ENCODE peak calls at places on chromosomes 13 and 19, in four cellular contexts. Z, S, M and P are unnamed samples.

GRCh38 chr13:39379667-39380655 is 223.0 kb downstream of the LHFPL6 start:
- DNase-seq in Z (no peak), S (no peak), M (no peak), P (no peak)

GRCh38 chr19:35913589-35913988 is 5.5 kb upstream of the TYROBP start:
- DNase-seq in Z (no peak), S (no peak), M (no peak), P (no peak)

GRCh38 chr13:85990397-85990796 is 191.2 kb upstream of the SLITRK6 start:
- DNase-seq in S (no peak), M (no peak), Z (no peak), P (no peak)

GRCh38 chr13:24746618-24747247 is 17.2 kb upstream of the RNF17 start:
- DNase-seq in Z (no peak), M (no peak), S (peak; percentile 38), P (no peak)

GRCh38 chr19:46372901-46373572 is 26.1 kb downstream of the PPP5C start:
- DNase-seq in Z (no peak), S (peak; percentile 45), M (no peak), P (no peak)

GRCh38 chr13:20461860-20462532 is 63.7 kb downstream of the CRYL1 start:
- DNase-seq in Z (peak; percentile 23), M (no peak), S (peak; percentile 48), P (no peak)

GRCh38 chr13:109698779-109699178 is 87.6 kb downstream of the IRS2 start:
- DNase-seq in M (no peak), S (peak; percentile 70), Z (no peak), P (no peak)

GRCh38 chr19:50794778-50795664 is 4.8 kb downstream of the ACP4 start:
- DNase-seq in Z (no peak), S (no peak), M (no peak), P (no peak)

GRCh38 chr13:37360556-37360955 is 238.0 kb downstream of the POSTN start:
- DNase-seq in M (no peak), Z (no peak), S (peak; percentile 58), P (no peak)

GRCh38 chr13:84296386-84296785 is 414.1 kb upstream of the SLITRK1 start:
- DNase-seq in Z (no peak), S (no peak), M (no peak), P (no peak)

GRCh38 chr19:339262-339887 is 5.2 kb downstream of the MIER2 start:
- DNase-seq in Z (no peak), M (no peak), S (no peak), P (no peak)

GRCh38 chr19:4908311-4908710 is 990 bp upstream of the UHRF1 start:
- DNase-seq in M (no peak), Z (no peak), S (no peak), P (no peak)

GRCh38 chr13:73060251-73061160 is 1.7 kb downstream of the KLF5 start:
- DNase-seq in Z (no peak), S (peak; percentile 75), M (peak; percentile 35), P (no peak)

GRCh38 chr13:85985791-85986190 is 186.6 kb upstream of the SLITRK6 start:
- DNase-seq in M (no peak), S (peak; percentile 10), Z (no peak), P (no peak)

GRCh38 chr13:36344173-36344572 is 2.0 kb downstream of the SPART start:
- DNase-seq in M (no peak), Z (no peak), S (peak; percentile 91), P (no peak)

GRCh38 chr13:79662882-79663281 is 181.9 kb downstream of the NDFIP2 start:
- DNase-seq in Z (peak; percentile 30), S (peak; percentile 18), M (no peak), P (no peak)

GRCh38 chr13:47119568-47120080 is 222.8 kb upstream of the HTR2A start:
- DNase-seq in S (no peak), M (no peak), Z (no peak), P (no peak)

GRCh38 chr13:41827507-41828213 is 133.2 kb downstream of the VWA8 start:
- DNase-seq in S (peak; percentile 93), M (no peak), Z (no peak), P (no peak)

GRCh38 chr19:1259206-1259872 is 9.8 kb upstream of the CIRBP start:
- DNase-seq in Z (peak; percentile 85), M (no peak), S (peak; percentile 68), P (peak; percentile 43)

GRCh38 chr13:61777281-61777680 is 361.6 kb upstream of the PCDH20 start:
- DNase-seq in S (peak; percentile 63), Z (no peak), M (no peak), P (no peak)

GRCh38 chr19:47511681-47512080 is 3.2 kb downstream of the NAPA start:
- DNase-seq in M (no peak), Z (no peak), S (peak; percentile 52), P (no peak)

GRCh38 chr19:12611361-12611699 is 610 bp downstream of the ZNF791 start:
- DNase-seq in S (peak; percentile 79), M (peak; percentile 76), Z (peak; percentile 66), P (peak; percentile 63)

GRCh38 chr13:47216176-47216822 is 319.4 kb upstream of the HTR2A start:
- DNase-seq in S (no peak), M (no peak), Z (no peak), P (no peak)

GRCh38 chr13:52353116-52353718 is 52.8 kb downstream of the THSD1 start:
- DNase-seq in S (peak; percentile 49), Z (no peak), M (no peak), P (no peak)

GRCh38 chr19:37964109-37964508 is 57.1 kb downstream of the SIPA1L3 start:
- DNase-seq in M (no peak), Z (no peak), S (peak; percentile 24), P (no peak)

GRCh38 chr19:48735031-48735615 is 5.3 kb downstream of the RASIP1 start:
- DNase-seq in Z (no peak), S (peak; percentile 61), M (no peak), P (no peak)

GRCh38 chr13:75368167-75368566 is 113.8 kb downstream of the TBC1D4 start:
- DNase-seq in Z (no peak), M (no peak), S (peak; percentile 93), P (no peak)

GRCh38 chr19:15457701-15458484 is 6.5 kb downstream of the RASAL3 start:
- DNase-seq in M (no peak), Z (no peak), S (no peak), P (no peak)

GRCh38 chr19:38434549-38435051 is 1.1 kb downstream of the RYR1 start:
- DNase-seq in Z (peak; percentile 48), S (no peak), M (no peak), P (no peak)

GRCh38 chr13:45373116-45373606 is 32.2 kb upstream of the TPT1 start:
- DNase-seq in M (no peak), Z (no peak), S (no peak), P (no peak)

GRCh38 chr19:27746691-27747380 is 1466.1 kb downstream of the UQCRFS1 start:
- DNase-seq in M (peak; percentile 18), Z (peak; percentile 46), S (peak; percentile 10), P (no peak)

GRCh38 chr19:18399008-18399407 is 1.6 kb upstream of the LRRC25 start:
- DNase-seq in Z (no peak), M (no peak), S (no peak), P (no peak)

GRCh38 chr13:99379856-99380255 is 72.7 kb upstream of the GPR183 start:
- DNase-seq in M (no peak), S (no peak), Z (no peak), P (no peak)

GRCh38 chr13:40539954-40540706 is 126.3 kb downstream of the FOXO1 start:
- DNase-seq in S (peak; percentile 89), Z (no peak), M (no peak), P (no peak)

DNA sequence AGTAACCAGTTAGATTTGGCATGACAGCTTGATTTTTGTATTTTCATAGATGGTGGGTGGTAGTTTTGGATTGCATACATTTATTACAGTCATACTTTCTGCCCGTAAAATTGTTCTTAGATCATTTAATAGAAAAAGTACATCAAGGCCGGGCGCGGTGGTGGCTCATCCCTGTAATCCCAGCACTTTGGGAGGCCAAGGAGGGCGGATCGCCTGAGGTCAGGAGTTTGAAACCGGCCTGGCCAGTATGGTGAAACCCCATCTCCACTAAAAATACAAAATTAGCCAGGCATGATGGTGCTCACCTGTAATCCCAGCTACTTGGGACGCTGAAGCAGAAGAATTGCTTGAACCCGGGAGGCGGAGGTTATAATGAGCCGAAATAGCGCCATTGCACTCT is 55.0 kb upstream of the UBE2L5 start:
- DNase-seq in S (no peak), Z (no peak), M (no peak), P (no peak)
- TF ChIP-seq CTCF in S (no peak), Z (no peak), M (no peak), P (no peak)

GRCh38 chr19:33195711-33196347 is 1.7 kb downstream of the LRP3 start:
- DNase-seq in Z (no peak), S (no peak), M (no peak), P (no peak)
- H3K4me3 ChIP-seq in Z (peak overlapping the region; percentile 75), S (peak overlapping the region; percentile 89), M (peak overlapping the region; percentile 71), P (peak overlapping the region; percentile 88)

GRCh38 chr19:57637379-57637778 is 4.4 kb downstream of the ZNF211 start:
- DNase-seq in S (no peak), Z (no peak), M (no peak), P (no peak)
- H3K9me3 ChIP-seq in S (no peaks in the 10 kb centered on the region), Z (peaks cover 76% of the 10 kb centered on the region), M (peaks cover 57% of the 10 kb centered on the region), P (peaks cover 80% of the 10 kb centered on the region)

DNA sequence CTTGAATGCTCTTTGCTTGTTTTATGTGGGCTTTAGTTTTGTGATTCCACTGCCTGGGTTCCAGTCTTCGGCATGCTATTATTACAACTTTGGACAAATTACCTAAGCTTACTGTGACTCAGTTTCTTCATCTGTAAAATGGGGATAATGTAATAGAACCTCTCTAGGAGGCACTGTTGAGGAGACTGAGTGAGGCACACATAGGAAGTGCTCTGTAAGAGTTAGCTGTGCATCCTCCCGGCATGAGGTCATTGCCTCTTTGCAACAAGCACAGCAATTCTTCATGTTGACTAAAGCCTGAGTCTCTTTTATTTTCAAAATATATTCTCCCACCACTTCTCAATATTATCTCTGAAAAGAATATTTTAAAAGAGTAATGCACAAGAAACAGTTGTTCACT is 227.4 kb downstream of the DLEU7 start:
- DNase-seq in Z (no peak), S (peak; percentile 24), M (no peak), P (no peak)
- TF ChIP-seq CTCF in Z (no peak), S (no peak), M (no peak), P (no peak)

GRCh38 chr19:2462635-2463421 is 6.1 kb upstream of the LMNB2 start:
- DNase-seq in M (peak; percentile 89), S (peak; percentile 98), Z (peak; percentile 90), P (peak; percentile 66)
- H3K4me3 ChIP-seq in M (peak overlapping the region; percentile 53), S (peak overlapping the region; percentile 28), Z (peak overlapping the region; percentile 62), P (peak overlapping the region; percentile 27)

DNA sequence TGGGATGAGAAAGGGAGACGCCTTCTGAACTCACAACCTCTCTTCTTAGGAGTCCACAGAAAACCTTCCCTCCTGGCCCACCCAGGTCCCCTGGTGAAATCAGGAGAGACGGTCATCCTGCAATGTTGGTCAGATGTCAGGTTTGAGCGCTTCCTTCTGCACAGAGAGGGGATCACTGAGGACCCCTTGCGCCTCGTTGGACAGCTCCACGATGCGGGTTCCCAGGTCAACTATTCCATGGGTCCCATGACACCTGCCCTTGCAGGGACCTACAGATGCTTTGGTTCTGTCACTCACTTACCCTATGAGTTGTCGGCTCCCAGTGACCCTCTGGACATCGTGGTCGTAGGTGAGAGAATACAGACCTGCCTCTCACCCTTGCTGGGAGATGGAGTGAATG is 3.3 kb downstream of the KIR3DL3 start:
- DNase-seq in S (no peak), M (no peak), Z (no peak), P (no peak)
- H3K9me3 ChIP-seq in S (no peaks in the 10 kb centered on the region), M (no peaks in the 10 kb centered on the region), Z (peaks cover 31% of the 10 kb centered on the region), P (no peaks in the 10 kb centered on the region)

GRCh38 chr13:21849323-21849722 is 178.4 kb downstream of the FGF9 start:
- DNase-seq in S (peak; percentile 6), Z (no peak), M (no peak), P (no peak)
- TF ChIP-seq CTCF in S (peak; percentile 18), Z (peak; percentile 68), M (peak; percentile 36), P (peak; percentile 33)